ENCODE peak calls at places on chromosomes 6 and 20, in ten cellular contexts. One of them, this sample, is unnamed.
A peak's percentile ranks its signal among the peaks of the same experiment; 100 is the strongest.

GRCh38 chr20:53883098-53883762 is 187.2 kb downstream of the BCAS1 start:
- DNase-seq in Caco-2: no peak
- DNase-seq in testis: no peak
- DNase-seq in mucosa of descending colon: no peak
- DNase-seq in upper lobe of left lung: no peak
- DNase-seq in dorsolateral prefrontal cortex: no peak
- DNase-seq in lung: no peak
- DNase-seq in fibroblast of lung: no peak
- DNase-seq in A549: peak; percentile 46
- DNase-seq in left ventricle myocardium inferior: no peak
- DNase-seq in this sample: no peak

GRCh38 chr6:4607026-4607704 is 169.0 kb upstream of the CDYL start:
- DNase-seq in Caco-2: no peak
- DNase-seq in testis: peak; percentile 21
- DNase-seq in mucosa of descending colon: peak; percentile 50
- DNase-seq in upper lobe of left lung: no peak
- DNase-seq in dorsolateral prefrontal cortex: peak; percentile 77
- DNase-seq in lung: no peak
- DNase-seq in fibroblast of lung: peak; percentile 94
- DNase-seq in A549: no peak
- DNase-seq in left ventricle myocardium inferior: no peak
- DNase-seq in this sample: no peak

GRCh38 chr6:55917756-55918415 is 42.5 kb upstream of the BMP5 start:
- DNase-seq in Caco-2: no peak
- DNase-seq in testis: no peak
- DNase-seq in mucosa of descending colon: no peak
- DNase-seq in upper lobe of left lung: no peak
- DNase-seq in dorsolateral prefrontal cortex: no peak
- DNase-seq in lung: no peak
- DNase-seq in fibroblast of lung: peak; percentile 88
- DNase-seq in A549: no peak
- DNase-seq in left ventricle myocardium inferior: no peak
- DNase-seq in this sample: no peak

GRCh38 chr6:2378891-2379652 is 133.7 kb upstream of the GMDS start:
- DNase-seq in Caco-2: no peak
- DNase-seq in testis: no peak
- DNase-seq in mucosa of descending colon: no peak
- DNase-seq in upper lobe of left lung: no peak
- DNase-seq in dorsolateral prefrontal cortex: no peak
- DNase-seq in lung: no peak
- DNase-seq in fibroblast of lung: peak; percentile 49
- DNase-seq in A549: peak; percentile 23
- DNase-seq in left ventricle myocardium inferior: no peak
- DNase-seq in this sample: no peak

GRCh38 chr6:75843401-75843800 is 94.4 kb downstream of the MYO6 start:
- DNase-seq in Caco-2: no peak
- DNase-seq in testis: no peak
- DNase-seq in mucosa of descending colon: no peak
- DNase-seq in upper lobe of left lung: no peak
- DNase-seq in dorsolateral prefrontal cortex: no peak
- DNase-seq in lung: no peak
- DNase-seq in fibroblast of lung: no peak
- DNase-seq in A549: no peak
- DNase-seq in left ventricle myocardium inferior: no peak
- DNase-seq in this sample: no peak

GRCh38 chr6:44665683-44666082 is 278.2 kb downstream of the CDC5L start:
- DNase-seq in Caco-2: no peak
- DNase-seq in testis: no peak
- DNase-seq in mucosa of descending colon: no peak
- DNase-seq in upper lobe of left lung: no peak
- DNase-seq in dorsolateral prefrontal cortex: no peak
- DNase-seq in lung: no peak
- DNase-seq in fibroblast of lung: no peak
- DNase-seq in A549: no peak
- DNase-seq in left ventricle myocardium inferior: no peak
- DNase-seq in this sample: no peak

GRCh38 chr6:31860349-31860748 is 2.3 kb downstream of the NEU1 start:
- DNase-seq in Caco-2: no peak
- DNase-seq in testis: no peak
- DNase-seq in mucosa of descending colon: no peak
- DNase-seq in upper lobe of left lung: no peak
- DNase-seq in dorsolateral prefrontal cortex: no peak
- DNase-seq in lung: no peak
- DNase-seq in fibroblast of lung: no peak
- DNase-seq in A549: no peak
- DNase-seq in left ventricle myocardium inferior: no peak
- DNase-seq in this sample: no peak

GRCh38 chr6:157741889-157742615 is 81.0 kb upstream of the SNX9 start:
- DNase-seq in Caco-2: no peak
- DNase-seq in testis: peak; percentile 67
- DNase-seq in mucosa of descending colon: peak; percentile 24
- DNase-seq in upper lobe of left lung: no peak
- DNase-seq in dorsolateral prefrontal cortex: no peak
- DNase-seq in lung: no peak
- DNase-seq in fibroblast of lung: peak; percentile 54
- DNase-seq in A549: no peak
- DNase-seq in left ventricle myocardium inferior: peak; percentile 46
- DNase-seq in this sample: no peak

GRCh38 chr6:36548401-36548743 is 1.1 kb upstream of the STK38 start:
- DNase-seq in Caco-2: no peak
- DNase-seq in testis: no peak
- DNase-seq in mucosa of descending colon: no peak
- DNase-seq in upper lobe of left lung: no peak
- DNase-seq in dorsolateral prefrontal cortex: no peak
- DNase-seq in lung: no peak
- DNase-seq in fibroblast of lung: no peak
- DNase-seq in A549: no peak
- DNase-seq in left ventricle myocardium inferior: no peak
- DNase-seq in this sample: no peak

GRCh38 chr6:36546664-36546957 is 668 bp downstream of the STK38 start:
- DNase-seq in Caco-2: no peak
- DNase-seq in testis: no peak
- DNase-seq in mucosa of descending colon: no peak
- DNase-seq in upper lobe of left lung: no peak
- DNase-seq in dorsolateral prefrontal cortex: no peak
- DNase-seq in lung: no peak
- DNase-seq in fibroblast of lung: no peak
- DNase-seq in A549: no peak
- DNase-seq in left ventricle myocardium inferior: no peak
- DNase-seq in this sample: no peak

GRCh38 chr6:36546958-36547645 is at the start of gene STK38:
- DNase-seq in Caco-2: peak; percentile 89
- DNase-seq in testis: peak; percentile 91
- DNase-seq in mucosa of descending colon: peak; percentile 95
- DNase-seq in upper lobe of left lung: peak; percentile 93
- DNase-seq in dorsolateral prefrontal cortex: peak; percentile 83
- DNase-seq in lung: peak; percentile 92
- DNase-seq in fibroblast of lung: peak; percentile 86
- DNase-seq in A549: peak; percentile 85
- DNase-seq in left ventricle myocardium inferior: peak; percentile 93
- DNase-seq in this sample: peak; percentile 35

GRCh38 chr6:36545767-36546663 is 1.3 kb downstream of the STK38 start:
- DNase-seq in Caco-2: no peak
- DNase-seq in testis: peak; percentile 30
- DNase-seq in mucosa of descending colon: peak; percentile 32
- DNase-seq in upper lobe of left lung: no peak
- DNase-seq in dorsolateral prefrontal cortex: no peak
- DNase-seq in lung: no peak
- DNase-seq in fibroblast of lung: peak; percentile 34
- DNase-seq in A549: no peak
- DNase-seq in left ventricle myocardium inferior: no peak
- DNase-seq in this sample: no peak

DNA sequence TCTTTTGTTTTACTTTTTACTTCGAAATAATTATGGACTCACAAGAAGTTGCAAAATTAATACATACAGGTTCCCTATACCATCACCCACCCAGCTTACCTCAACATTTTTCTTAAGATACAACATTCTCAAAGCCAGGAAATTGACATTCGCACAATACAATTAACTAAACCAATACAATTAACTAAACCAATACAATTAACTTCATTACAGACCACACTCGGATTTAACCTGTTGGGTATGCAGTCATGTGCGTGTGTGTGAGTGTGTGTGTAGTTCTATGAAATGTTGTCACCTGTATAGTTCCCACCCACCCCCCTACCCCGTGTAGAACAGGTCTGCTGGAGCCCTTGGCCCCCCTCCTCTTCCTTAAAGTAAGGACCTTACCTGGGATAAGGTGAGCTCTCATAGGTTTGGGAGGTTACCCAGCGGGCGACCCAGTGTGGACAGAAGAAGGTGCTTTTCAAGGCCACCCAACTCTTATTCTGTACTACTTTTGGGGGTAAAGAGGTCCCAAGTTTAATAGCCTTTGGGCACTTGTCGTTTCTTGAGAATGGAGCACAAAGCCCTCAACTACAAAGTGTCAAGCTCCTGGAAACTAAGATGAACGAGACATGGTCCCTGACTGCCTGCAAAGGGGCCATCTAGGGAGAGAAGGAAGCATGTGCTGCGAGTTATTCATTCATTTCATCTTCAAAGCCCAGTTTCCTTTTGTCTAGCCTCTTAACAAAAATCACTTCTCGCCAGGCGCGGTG is 544 bp upstream of the STK38 start:
- DNase-seq in Caco-2: no peak
- DNase-seq in testis: no peak
- DNase-seq in mucosa of descending colon: peak; percentile 26
- DNase-seq in upper lobe of left lung: no peak
- DNase-seq in dorsolateral prefrontal cortex: no peak
- DNase-seq in lung: no peak
- DNase-seq in fibroblast of lung: no peak
- DNase-seq in A549: no peak
- DNase-seq in left ventricle myocardium inferior: no peak
- DNase-seq in this sample: no peak
- H3K4me3 ChIP-seq in Caco-2: peak overlapping the region; percentile 0
- H3K4me3 ChIP-seq in testis: peak overlapping the region; percentile 73
- H3K4me3 ChIP-seq in mucosa of descending colon: peak overlapping the region; percentile 83
- H3K4me3 ChIP-seq in upper lobe of left lung: peak overlapping the region; percentile 91
- H3K4me3 ChIP-seq in dorsolateral prefrontal cortex: peak overlapping the region; percentile 98
- H3K4me3 ChIP-seq in lung: no peak overlapping the region
- H3K4me3 ChIP-seq in fibroblast of lung: no peak overlapping the region
- H3K4me3 ChIP-seq in A549: peak overlapping the region; percentile 67
- H3K4me3 ChIP-seq in left ventricle myocardium inferior: peak overlapping the region; percentile 99
- H3K4me3 ChIP-seq in this sample: peak overlapping the region; percentile 77

GRCh38 chr6:52363222-52363867 is 1.4 kb downstream of the PAQR8 start:
- DNase-seq in Caco-2: no peak
- DNase-seq in testis: peak; percentile 52
- DNase-seq in mucosa of descending colon: peak; percentile 48
- DNase-seq in upper lobe of left lung: peak; percentile 23
- DNase-seq in dorsolateral prefrontal cortex: no peak
- DNase-seq in lung: no peak
- DNase-seq in fibroblast of lung: no peak
- DNase-seq in A549: no peak
- DNase-seq in left ventricle myocardium inferior: no peak
- DNase-seq in this sample: no peak

GRCh38 chr6:52360601-52361346 is 1.2 kb upstream of the PAQR8 start:
- DNase-seq in Caco-2: no peak
- DNase-seq in testis: no peak
- DNase-seq in mucosa of descending colon: no peak
- DNase-seq in upper lobe of left lung: no peak
- DNase-seq in dorsolateral prefrontal cortex: no peak
- DNase-seq in lung: no peak
- DNase-seq in fibroblast of lung: no peak
- DNase-seq in A549: no peak
- DNase-seq in left ventricle myocardium inferior: no peak
- DNase-seq in this sample: no peak

GRCh38 chr6:52361945-52362442 is at the start of gene PAQR8:
- DNase-seq in Caco-2: peak; percentile 81
- DNase-seq in testis: peak; percentile 80
- DNase-seq in mucosa of descending colon: peak; percentile 81
- DNase-seq in upper lobe of left lung: peak; percentile 84
- DNase-seq in dorsolateral prefrontal cortex: peak; percentile 74
- DNase-seq in lung: peak; percentile 71
- DNase-seq in fibroblast of lung: no peak
- DNase-seq in A549: peak; percentile 24
- DNase-seq in left ventricle myocardium inferior: peak; percentile 81
- DNase-seq in this sample: peak; percentile 8

GRCh38 chr6:52361347-52361944 is 505 bp upstream of the PAQR8 start:
- DNase-seq in Caco-2: peak; percentile 7
- DNase-seq in testis: peak; percentile 41
- DNase-seq in mucosa of descending colon: peak; percentile 67
- DNase-seq in upper lobe of left lung: peak; percentile 35
- DNase-seq in dorsolateral prefrontal cortex: peak; percentile 48
- DNase-seq in lung: no peak
- DNase-seq in fibroblast of lung: peak; percentile 51
- DNase-seq in A549: no peak
- DNase-seq in left ventricle myocardium inferior: peak; percentile 19
- DNase-seq in this sample: no peak

DNA sequence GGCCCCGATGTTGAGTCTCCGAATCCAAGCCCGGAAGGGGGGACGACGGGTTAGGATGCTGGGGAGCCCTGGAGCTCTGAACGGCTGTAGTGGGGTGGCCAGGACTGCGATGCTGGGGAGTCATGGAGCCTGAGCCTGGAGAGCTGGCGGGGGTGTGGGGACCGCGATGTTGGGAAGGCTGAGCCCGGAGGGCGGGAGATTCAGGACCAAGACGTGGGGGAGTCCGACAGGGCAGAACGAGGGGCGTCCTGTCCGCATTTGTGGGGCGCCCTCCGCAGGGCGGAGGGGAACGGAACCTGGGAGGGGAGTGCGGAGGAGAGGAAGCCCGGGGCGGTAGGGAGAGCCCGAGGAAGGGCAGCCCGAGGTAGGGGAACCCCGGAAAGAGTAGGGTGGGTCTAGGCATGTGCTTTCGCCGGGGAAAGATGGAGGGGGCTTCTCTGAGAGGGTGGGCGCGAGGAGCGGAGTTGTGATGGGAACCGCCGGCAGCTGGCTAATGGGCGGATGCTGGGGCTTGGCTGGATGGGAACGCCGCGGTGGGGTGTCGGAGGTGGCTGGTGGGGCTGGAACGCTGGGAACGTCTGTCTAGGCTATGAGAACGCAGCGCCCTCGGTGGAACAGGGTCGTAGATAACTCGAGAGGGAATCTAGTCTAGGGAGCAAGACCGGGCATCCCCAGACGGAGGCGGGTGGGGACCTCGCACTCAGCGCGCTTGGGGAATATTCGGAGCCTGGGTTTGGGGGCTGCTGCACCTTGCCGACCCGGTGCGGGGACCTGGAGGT is 681 bp downstream of the PAQR8 start:
- DNase-seq in Caco-2: peak; percentile 43
- DNase-seq in testis: peak; percentile 47
- DNase-seq in mucosa of descending colon: peak; percentile 53
- DNase-seq in upper lobe of left lung: peak; percentile 46
- DNase-seq in dorsolateral prefrontal cortex: peak; percentile 50
- DNase-seq in lung: peak; percentile 31
- DNase-seq in fibroblast of lung: no peak
- DNase-seq in A549: no peak
- DNase-seq in left ventricle myocardium inferior: peak; percentile 21
- DNase-seq in this sample: no peak
- TF ChIP-seq CTCF in Caco-2: no peak
- TF ChIP-seq CTCF in testis: no peak
- TF ChIP-seq CTCF in mucosa of descending colon: no peak
- TF ChIP-seq CTCF in upper lobe of left lung: no peak
- TF ChIP-seq CTCF in dorsolateral prefrontal cortex: peak; percentile 22
- TF ChIP-seq CTCF in lung: no peak
- TF ChIP-seq CTCF in fibroblast of lung: no peak
- TF ChIP-seq CTCF in A549: no peak
- TF ChIP-seq CTCF in left ventricle myocardium inferior: no peak
- TF ChIP-seq CTCF in this sample: no peak

GRCh38 chr20:47963022-47963421 is 177.7 kb upstream of the SULF2 start:
- DNase-seq in Caco-2: no peak
- DNase-seq in testis: no peak
- DNase-seq in mucosa of descending colon: no peak
- DNase-seq in upper lobe of left lung: no peak
- DNase-seq in dorsolateral prefrontal cortex: no peak
- DNase-seq in lung: no peak
- DNase-seq in fibroblast of lung: no peak
- DNase-seq in A549: no peak
- DNase-seq in left ventricle myocardium inferior: no peak
- DNase-seq in this sample: no peak
- H3K4me3 ChIP-seq in Caco-2: no peak overlapping the region
- H3K4me3 ChIP-seq in testis: no peak overlapping the region
- H3K4me3 ChIP-seq in mucosa of descending colon: no peak overlapping the region
- H3K4me3 ChIP-seq in upper lobe of left lung: no peak overlapping the region
- H3K4me3 ChIP-seq in dorsolateral prefrontal cortex: no peak overlapping the region
- H3K4me3 ChIP-seq in lung: no peak overlapping the region
- H3K4me3 ChIP-seq in fibroblast of lung: no peak overlapping the region
- H3K4me3 ChIP-seq in A549: no peak overlapping the region
- H3K4me3 ChIP-seq in left ventricle myocardium inferior: no peak overlapping the region
- H3K4me3 ChIP-seq in this sample: no peak overlapping the region

DNA sequence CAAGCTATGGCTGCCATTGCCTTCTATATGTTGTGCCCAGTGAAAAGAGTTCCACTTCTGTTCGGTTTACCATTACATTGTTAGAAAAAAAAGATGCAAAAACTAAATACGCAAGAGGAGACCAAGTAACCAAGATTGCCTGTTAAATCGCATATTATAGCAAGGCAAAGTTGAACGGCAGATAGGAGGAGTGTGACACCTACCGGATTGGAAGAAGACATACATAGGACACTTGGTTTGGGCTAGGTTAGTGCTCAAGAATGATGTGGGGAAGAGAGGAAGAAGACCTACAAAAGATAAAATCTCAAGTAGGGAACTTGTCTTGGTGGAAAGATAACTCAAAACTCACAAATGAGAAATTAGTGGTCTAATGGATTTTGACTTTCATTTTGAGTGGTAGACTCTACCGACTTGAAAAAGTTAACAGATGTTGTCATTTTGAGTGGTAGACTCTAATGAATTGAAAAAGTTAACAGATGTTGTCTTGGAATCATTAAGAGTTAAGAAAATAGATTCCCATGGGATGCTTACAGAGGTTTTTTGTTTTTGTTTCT is 95.5 kb downstream of the F13A1 start:
- DNase-seq in Caco-2: no peak
- DNase-seq in testis: no peak
- DNase-seq in mucosa of descending colon: no peak
- DNase-seq in upper lobe of left lung: no peak
- DNase-seq in dorsolateral prefrontal cortex: no peak
- DNase-seq in lung: no peak
- DNase-seq in fibroblast of lung: no peak
- DNase-seq in A549: peak; percentile 12
- DNase-seq in left ventricle myocardium inferior: no peak
- DNase-seq in this sample: no peak
- TF ChIP-seq CTCF in Caco-2: no peak
- TF ChIP-seq CTCF in testis: no peak
- TF ChIP-seq CTCF in mucosa of descending colon: no peak
- TF ChIP-seq CTCF in upper lobe of left lung: no peak
- TF ChIP-seq CTCF in dorsolateral prefrontal cortex: no peak
- TF ChIP-seq CTCF in lung: no peak
- TF ChIP-seq CTCF in fibroblast of lung: no peak
- TF ChIP-seq CTCF in A549: no peak
- TF ChIP-seq CTCF in left ventricle myocardium inferior: no peak
- TF ChIP-seq CTCF in this sample: no peak